ENCODE peak calls at places on chromosomes 2 and 18, in ten cellular contexts. D, X, Q, L, O, W, A, B, S and F are unnamed samples.

GRCh38 chr18:25230658-25231326 is 121.2 kb downstream of the ZNF521 start:
- DNase-seq in D (peak; percentile 72), S (peak; percentile 60), O (no peak), W (peak; percentile 97), L (no peak), A (peak; percentile 70), B (no peak), X (no peak), Q (no peak), F (peak; percentile 72)

GRCh38 chr2:96536445-96537065 is at the start of gene ARID5A:
- DNase-seq in A (peak; percentile 58), B (peak; percentile 71), Q (peak; percentile 96), L (peak; percentile 97), S (peak; percentile 95), X (peak; percentile 92), O (peak; percentile 96), W (peak; percentile 88), D (peak; percentile 96), F (peak; percentile 98)

GRCh38 chr2:10052216-10052615 is 8.9 kb downstream of the KLF11 start:
- DNase-seq in A (no peak), Q (no peak), D (no peak), W (no peak), S (no peak), L (no peak), X (no peak), B (no peak), O (no peak), F (peak; percentile 59)

GRCh38 chr2:127032601-127033000 is 74.4 kb downstream of the BIN1 start:
- DNase-seq in Q (no peak), O (no peak), D (no peak), A (no peak), S (no peak), W (no peak), X (no peak), L (no peak), B (no peak), F (no peak)

GRCh38 chr2:191748050-191748449 is 70.1 kb downstream of the NABP1 start:
- DNase-seq in O (no peak), B (no peak), Q (no peak), X (no peak), W (no peak), A (peak; percentile 27), S (no peak), D (no peak), L (no peak), F (no peak)

GRCh38 chr18:77000527-77000926 is 132.1 kb downstream of the MBP start:
- DNase-seq in O (peak; percentile 61), D (peak; percentile 52), W (peak; percentile 46), Q (peak; percentile 69), S (peak; percentile 62), X (peak; percentile 64), A (no peak), B (no peak), L (peak; percentile 61), F (peak; percentile 65)

GRCh38 chr2:156191547-156191946 is 141.0 kb downstream of the NR4A2 start:
- DNase-seq in A (no peak), Q (no peak), B (no peak), W (no peak), D (no peak), S (no peak), L (no peak), X (no peak), O (no peak), F (no peak)

GRCh38 chr2:165647409-165647808 is 146.6 kb downstream of the GALNT3 start:
- DNase-seq in O (no peak), X (no peak), L (no peak), S (no peak), W (no peak), D (no peak), Q (no peak), B (no peak), A (no peak), F (no peak)

GRCh38 chr2:109324859-109325258 is 195.9 kb downstream of the SH3RF3 start:
- DNase-seq in Q (no peak), D (peak; percentile 52), W (peak; percentile 89), S (no peak), O (no peak), X (no peak), A (peak; percentile 96), L (no peak), B (no peak), F (peak; percentile 90)

GRCh38 chr2:172085460-172086159 is at the start of gene DLX1:
- DNase-seq in X (no peak), A (no peak), Q (peak; percentile 27), S (no peak), L (no peak), D (no peak), W (no peak), O (peak; percentile 52), B (no peak), F (peak; percentile 68)

GRCh38 chr2:206764673-206765241 is 371 bp downstream of the MDH1B start:
- DNase-seq in D (no peak), W (no peak), B (no peak), S (no peak), X (no peak), O (no peak), A (no peak), L (peak; percentile 61), Q (no peak), F (no peak)

GRCh38 chr2:105881286-105882136 is 136.8 kb downstream of the NCK2 start:
- DNase-seq in W (no peak), X (no peak), B (no peak), D (no peak), Q (no peak), O (no peak), S (no peak), L (no peak), A (no peak), F (no peak)

GRCh38 chr2:105877945-105878344 is 133.2 kb downstream of the NCK2 start:
- DNase-seq in X (no peak), W (no peak), L (no peak), Q (no peak), B (no peak), S (no peak), D (no peak), O (no peak), A (no peak), F (no peak)

GRCh38 chr2:105880637-105881036 is 135.9 kb downstream of the NCK2 start:
- DNase-seq in O (no peak), B (no peak), D (no peak), Q (no peak), W (no peak), L (no peak), A (no peak), S (no peak), X (no peak), F (no peak)

GRCh38 chr2:105879106-105879797 is 134.5 kb downstream of the NCK2 start:
- DNase-seq in W (peak; percentile 36), O (no peak), B (no peak), D (no peak), L (no peak), Q (no peak), A (no peak), S (no peak), X (no peak), F (no peak)

GRCh38 chr2:105879798-105880300 is 135.1 kb downstream of the NCK2 start:
- DNase-seq in X (no peak), O (no peak), D (no peak), L (no peak), Q (no peak), B (no peak), A (no peak), W (no peak), S (no peak), F (no peak)
- TF ChIP-seq CTCF in X (no peak), O (no peak), D (no peak), L (no peak), Q (no peak), B (no peak), A (no peak), W (no peak), S (no peak), F (no peak)

GRCh38 chr18:66553824-66554223 is 50.1 kb downstream of the CDH19 start:
- DNase-seq in W (no peak), O (no peak), D (no peak), B (no peak), A (peak; percentile 9), S (no peak), X (no peak), Q (no peak), L (no peak), F (no peak)

GRCh38 chr18:66548747-66549146 is 55.1 kb downstream of the CDH19 start:
- DNase-seq in O (no peak), S (no peak), B (no peak), D (no peak), A (no peak), W (no peak), Q (no peak), L (peak; percentile 82), X (no peak), F (no peak)
- TF ChIP-seq CTCF in O (no peak), S (no peak), B (no peak), D (no peak), A (no peak), W (peak; percentile 23), Q (no peak), L (peak; percentile 96), X (no peak), F (no peak)

GRCh38 chr2:151971301-151972072 is 127.4 kb downstream of the CACNB4 start:
- DNase-seq in A (no peak), Q (no peak), O (no peak), S (no peak), B (no peak), D (no peak), L (no peak), W (no peak), X (no peak), F (no peak)
- TF ChIP-seq CTCF in A (no peak), Q (no peak), O (no peak), S (no peak), B (no peak), D (no peak), L (no peak), W (no peak), X (no peak), F (no peak)

GRCh38 chr2:72581560-72582181 is 244.2 kb downstream of the EXOC6B start:
- DNase-seq in Q (no peak), W (no peak), O (no peak), A (no peak), L (peak; percentile 63), X (no peak), B (no peak), S (no peak), D (no peak), F (no peak)
- TF ChIP-seq CTCF in Q (no peak), W (no peak), O (peak; percentile 19), A (peak; percentile 10), L (peak; percentile 22), X (no peak), B (no peak), S (no peak), D (no peak), F (no peak)